ENCODE peak calls at places on chromosomes 2 and 18, in five cellular contexts. One of them, this sample, is unnamed.

GRCh38 chr2:9165625-9166024 is 41.0 kb upstream of the ASAP2 start:
- DNase-seq in thoracic aorta: no peak
- DNase-seq in AG10803: peak; percentile 40
- DNase-seq in IMR-90: peak; percentile 68
- DNase-seq in AG04450: no peak
- DNase-seq in this sample: no peak

GRCh38 chr2:111139637-111140317 is 19.1 kb downstream of the BCL2L11 start:
- DNase-seq in AG04450: no peak
- DNase-seq in thoracic aorta: no peak
- DNase-seq in AG10803: no peak
- DNase-seq in IMR-90: peak; percentile 29
- DNase-seq in this sample: no peak

GRCh38 chr2:235238537-235238936 is 255.3 kb upstream of the AGAP1 start:
- DNase-seq in thoracic aorta: no peak
- DNase-seq in IMR-90: peak; percentile 46
- DNase-seq in AG04450: peak; percentile 55
- DNase-seq in AG10803: peak; percentile 95
- DNase-seq in this sample: no peak

GRCh38 chr2:21715865-21716264 is 592.1 kb downstream of the TDRD15 start:
- DNase-seq in AG10803: no peak
- DNase-seq in IMR-90: no peak
- DNase-seq in AG04450: no peak
- DNase-seq in thoracic aorta: no peak
- DNase-seq in this sample: no peak

GRCh38 chr2:236117861-236118269 is 50.3 kb downstream of the GBX2 start:
- DNase-seq in thoracic aorta: no peak
- DNase-seq in IMR-90: no peak
- DNase-seq in AG04450: no peak
- DNase-seq in AG10803: no peak
- DNase-seq in this sample: no peak

GRCh38 chr2:171505374-171505773 is 16.9 kb upstream of the CYBRD1 start:
- DNase-seq in thoracic aorta: no peak
- DNase-seq in AG04450: no peak
- DNase-seq in IMR-90: peak; percentile 31
- DNase-seq in AG10803: peak; percentile 12
- DNase-seq in this sample: no peak

GRCh38 chr2:113962692-113963480 is 73.0 kb downstream of the ACTR3 start:
- DNase-seq in IMR-90: peak; percentile 87
- DNase-seq in thoracic aorta: no peak
- DNase-seq in AG04450: peak; percentile 37
- DNase-seq in AG10803: peak; percentile 61
- DNase-seq in this sample: no peak

GRCh38 chr2:11420190-11420589 is 45.8 kb downstream of the E2F6 start:
- DNase-seq in thoracic aorta: no peak
- DNase-seq in AG04450: no peak
- DNase-seq in AG10803: no peak
- DNase-seq in IMR-90: no peak
- DNase-seq in this sample: no peak

GRCh38 chr18:47986724-47987455 is 56.4 kb upstream of the SMAD2 start:
- DNase-seq in IMR-90: no peak
- DNase-seq in thoracic aorta: no peak
- DNase-seq in AG04450: no peak
- DNase-seq in AG10803: no peak
- DNase-seq in this sample: no peak

GRCh38 chr2:175203621-175204496 is 22.3 kb upstream of the ATP5MC3 start:
- DNase-seq in AG10803: peak; percentile 40
- DNase-seq in thoracic aorta: no peak
- DNase-seq in AG04450: peak; percentile 24
- DNase-seq in IMR-90: peak; percentile 47
- DNase-seq in this sample: no peak

GRCh38 chr18:11004294-11004693 is 145.1 kb downstream of the PIEZO2 start:
- DNase-seq in AG10803: no peak
- DNase-seq in IMR-90: peak; percentile 72
- DNase-seq in thoracic aorta: no peak
- DNase-seq in AG04450: no peak
- DNase-seq in this sample: no peak

GRCh38 chr2:84441505-84441904 is 17.6 kb downstream of the SUCLG1 start:
- DNase-seq in AG04450: no peak
- DNase-seq in IMR-90: no peak
- DNase-seq in AG10803: no peak
- DNase-seq in thoracic aorta: no peak
- DNase-seq in this sample: no peak

GRCh38 chr2:161159829-161160225 is 401 bp upstream of the TANK start:
- DNase-seq in IMR-90: no peak
- DNase-seq in AG04450: no peak
- DNase-seq in thoracic aorta: no peak
- DNase-seq in AG10803: no peak
- DNase-seq in this sample: no peak

GRCh38 chr18:3924455-3924854 is 474.5 kb downstream of the TGIF1 start:
- DNase-seq in thoracic aorta: no peak
- DNase-seq in IMR-90: no peak
- DNase-seq in AG10803: no peak
- DNase-seq in AG04450: no peak
- DNase-seq in this sample: no peak

GRCh38 chr2:143428700-143429099 is 299.5 kb downstream of the ARHGAP15 start:
- DNase-seq in IMR-90: no peak
- DNase-seq in AG10803: no peak
- DNase-seq in AG04450: no peak
- DNase-seq in thoracic aorta: no peak
- DNase-seq in this sample: no peak

GRCh38 chr2:8132371-8132831 is 549.5 kb upstream of the ID2 start:
- DNase-seq in IMR-90: no peak
- DNase-seq in AG04450: no peak
- DNase-seq in thoracic aorta: no peak
- DNase-seq in AG10803: peak; percentile 68
- DNase-seq in this sample: no peak

GRCh38 chr18:6734746-6735430 is 5.4 kb downstream of the ARHGAP28 start:
- DNase-seq in thoracic aorta: no peak
- DNase-seq in AG10803: no peak
- DNase-seq in AG04450: no peak
- DNase-seq in IMR-90: peak; percentile 47
- DNase-seq in this sample: peak; percentile 57

GRCh38 chr2:223222397-223222796 is 170.4 kb downstream of the KCNE4 start:
- DNase-seq in IMR-90: no peak
- DNase-seq in AG04450: no peak
- DNase-seq in AG10803: no peak
- DNase-seq in thoracic aorta: no peak
- DNase-seq in this sample: no peak

GRCh38 chr2:1841461-1841860 is 97.1 kb upstream of the PXDN start:
- DNase-seq in AG10803: no peak
- DNase-seq in IMR-90: no peak
- DNase-seq in AG04450: no peak
- DNase-seq in thoracic aorta: no peak
- DNase-seq in this sample: no peak

GRCh38 chr2:145108385-145108784 is 588.5 kb upstream of the ZEB2 start:
- DNase-seq in AG04450: no peak
- DNase-seq in AG10803: peak; percentile 31
- DNase-seq in IMR-90: peak; percentile 35
- DNase-seq in thoracic aorta: no peak
- DNase-seq in this sample: no peak

GRCh38 chr2:170505631-170506270 is 209.4 kb upstream of the SP5 start:
- DNase-seq in IMR-90: no peak
- DNase-seq in AG10803: no peak
- DNase-seq in thoracic aorta: no peak
- DNase-seq in AG04450: no peak
- DNase-seq in this sample: no peak

GRCh38 chr18:77057043-77057442 is 75.5 kb downstream of the MBP start:
- DNase-seq in AG10803: peak; percentile 84
- DNase-seq in AG04450: no peak
- DNase-seq in IMR-90: no peak
- DNase-seq in thoracic aorta: no peak
- DNase-seq in this sample: no peak

GRCh38 chr2:169315357-169315756 is 47.0 kb downstream of the LRP2 start:
- DNase-seq in thoracic aorta: no peak
- DNase-seq in AG04450: no peak
- DNase-seq in AG10803: no peak
- DNase-seq in IMR-90: no peak
- DNase-seq in this sample: no peak

GRCh38 chr2:32068-32467 is 14.2 kb downstream of the FAM110C start:
- DNase-seq in IMR-90: no peak
- DNase-seq in AG04450: no peak
- DNase-seq in thoracic aorta: no peak
- DNase-seq in AG10803: no peak
- DNase-seq in this sample: no peak

GRCh38 chr2:127872354-127872753 is 13.4 kb downstream of the AMMECR1L start:
- DNase-seq in IMR-90: no peak
- DNase-seq in AG04450: no peak
- DNase-seq in AG10803: no peak
- DNase-seq in thoracic aorta: no peak
- DNase-seq in this sample: no peak
- H3K4me3 ChIP-seq in IMR-90: no peak overlapping the region
- H3K4me3 ChIP-seq in AG04450: no peak overlapping the region
- H3K4me3 ChIP-seq in AG10803: no peak overlapping the region
- H3K4me3 ChIP-seq in thoracic aorta: no peak overlapping the region
- H3K4me3 ChIP-seq in this sample: no peak overlapping the region

DNA sequence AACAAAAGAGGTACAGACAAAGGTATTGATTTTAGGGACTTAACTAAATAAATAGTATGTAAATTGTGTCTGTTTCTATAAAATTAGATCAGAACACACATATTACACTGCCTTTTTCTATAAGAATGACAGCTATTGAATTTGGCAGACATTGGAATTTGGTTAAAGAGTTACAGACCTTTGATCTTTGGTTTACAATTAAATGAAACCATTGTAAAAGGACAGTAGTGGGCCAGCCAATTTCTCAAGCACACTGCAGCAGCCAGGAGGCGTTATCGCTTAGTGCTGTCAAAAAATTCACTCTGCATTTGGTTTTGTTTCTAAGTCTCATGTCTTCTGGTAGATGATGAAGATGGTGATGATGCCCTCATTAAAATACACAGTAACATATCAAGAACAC is 175.9 kb downstream of the NR4A2 start:
- DNase-seq in AG04450: no peak
- DNase-seq in IMR-90: no peak
- DNase-seq in AG10803: no peak
- DNase-seq in thoracic aorta: no peak
- DNase-seq in this sample: no peak
- TF ChIP-seq CTCF in AG04450: no peak
- TF ChIP-seq CTCF in IMR-90: no peak
- TF ChIP-seq CTCF in AG10803: peak; percentile 24
- TF ChIP-seq CTCF in thoracic aorta: no peak
- TF ChIP-seq CTCF in this sample: no peak

GRCh38 chr2:183227191-183227590 is 102.9 kb downstream of the NUP35 start:
- DNase-seq in AG10803: no peak
- DNase-seq in IMR-90: no peak
- DNase-seq in AG04450: no peak
- DNase-seq in thoracic aorta: no peak
- DNase-seq in this sample: no peak

GRCh38 chr2:183229386-183229785 is 105.1 kb downstream of the NUP35 start:
- DNase-seq in IMR-90: peak; percentile 63
- DNase-seq in AG04450: no peak
- DNase-seq in AG10803: peak; percentile 10
- DNase-seq in thoracic aorta: no peak
- DNase-seq in this sample: no peak

GRCh38 chr2:183232161-183232865 is 108.1 kb downstream of the NUP35 start:
- DNase-seq in AG10803: peak; percentile 23
- DNase-seq in IMR-90: peak; percentile 11
- DNase-seq in AG04450: no peak
- DNase-seq in thoracic aorta: no peak
- DNase-seq in this sample: no peak
- H3K4me3 ChIP-seq in AG10803: no peak overlapping the region
- H3K4me3 ChIP-seq in IMR-90: no peak overlapping the region
- H3K4me3 ChIP-seq in AG04450: no peak overlapping the region
- H3K4me3 ChIP-seq in thoracic aorta: no peak overlapping the region
- H3K4me3 ChIP-seq in this sample: no peak overlapping the region

DNA sequence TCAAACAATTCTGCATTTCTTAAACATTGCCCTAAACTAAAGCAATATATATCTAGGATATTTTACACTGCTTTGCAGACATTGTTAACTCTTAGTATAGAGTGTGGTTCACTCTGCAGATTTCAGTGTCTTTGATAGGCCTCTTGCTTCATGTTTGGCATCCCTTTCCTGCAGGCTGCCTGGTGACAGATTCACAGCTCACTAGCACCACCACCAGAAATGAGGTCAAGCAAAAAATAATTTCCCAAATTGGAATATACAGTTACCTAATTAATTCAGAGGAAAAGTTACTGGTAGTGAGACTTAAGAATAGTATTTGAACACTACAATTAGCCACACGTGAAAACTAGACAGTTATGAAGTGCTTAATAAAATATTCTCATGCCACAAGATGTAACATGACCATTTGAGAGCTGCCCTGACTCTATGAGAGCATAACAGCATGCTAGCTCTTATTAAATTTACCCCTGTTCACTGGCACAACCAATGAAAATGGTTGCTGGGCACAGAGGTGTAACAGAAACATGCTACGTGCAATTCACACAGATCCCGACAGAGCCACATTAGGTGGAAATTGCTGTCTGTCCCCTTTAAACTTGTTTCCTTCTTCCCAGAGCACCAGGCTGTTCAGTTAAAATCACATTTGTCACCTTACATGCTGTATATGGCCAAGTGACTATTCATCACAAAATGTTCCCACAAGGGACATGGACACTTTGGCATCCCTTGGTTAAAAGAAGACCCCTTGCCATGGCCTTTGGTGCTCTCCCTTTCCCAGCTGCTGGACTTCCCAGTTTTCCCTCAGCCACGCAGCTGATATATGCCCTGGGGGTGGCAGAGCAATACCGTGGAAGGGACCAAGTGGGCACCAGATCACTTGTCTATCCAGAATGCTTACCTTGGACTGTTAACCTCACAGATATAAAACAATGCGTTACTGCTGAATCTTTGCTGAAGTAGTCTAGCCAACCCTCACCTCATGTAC is 35.7 kb downstream of the PAIP2B start:
- DNase-seq in AG10803: peak; percentile 40
- DNase-seq in thoracic aorta: no peak
- DNase-seq in IMR-90: peak; percentile 9
- DNase-seq in AG04450: no peak
- DNase-seq in this sample: no peak
- TF ChIP-seq CTCF in AG10803: peak; percentile 48
- TF ChIP-seq CTCF in thoracic aorta: no peak
- TF ChIP-seq CTCF in IMR-90: peak; percentile 25
- TF ChIP-seq CTCF in AG04450: peak; percentile 37
- TF ChIP-seq CTCF in this sample: peak; percentile 16

DNA sequence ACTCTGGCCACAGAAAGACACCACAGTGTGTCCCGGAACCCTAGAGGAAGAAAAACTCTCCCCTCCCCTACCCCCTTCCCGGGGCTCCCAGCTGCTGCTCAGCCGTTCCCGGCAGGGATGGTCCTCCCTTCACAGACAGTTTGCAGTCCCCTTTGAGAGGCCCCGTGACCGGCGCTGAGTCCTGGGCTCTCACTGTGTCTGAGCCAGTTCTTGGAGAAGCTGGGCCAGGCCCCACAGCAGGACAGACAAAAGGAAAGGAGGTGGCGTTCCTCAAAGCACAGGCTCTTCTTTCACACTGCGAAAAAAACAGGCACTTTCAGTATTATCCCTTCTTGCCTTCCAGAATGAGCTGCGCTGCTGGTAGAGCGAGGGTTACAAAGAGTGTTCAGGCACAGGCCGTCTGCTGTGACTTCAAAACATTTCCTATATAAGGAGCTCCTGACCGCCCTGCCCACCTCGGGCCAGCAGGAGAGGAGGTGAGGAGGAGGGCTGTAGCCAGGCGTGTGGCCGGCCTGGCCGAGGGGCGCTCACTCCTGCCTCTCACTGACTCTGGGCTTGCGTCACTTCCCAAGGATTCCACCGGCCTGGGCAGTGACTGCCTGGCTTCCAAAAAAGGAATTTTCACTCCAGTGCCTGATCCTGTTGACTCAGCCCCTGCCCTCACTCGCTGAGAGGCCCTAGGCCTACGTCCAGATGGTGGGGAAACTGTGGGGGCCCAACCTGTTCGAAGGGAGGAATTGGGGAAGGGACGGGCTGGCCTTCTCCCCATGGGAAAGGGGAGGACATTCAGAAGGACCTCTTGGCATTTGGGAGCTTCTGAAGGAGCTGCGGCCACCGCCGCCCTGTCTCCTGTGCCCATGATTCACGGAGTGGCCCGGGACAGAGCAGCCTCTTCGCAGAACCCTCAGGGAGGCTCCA is 24.9 kb downstream of the CIDEA start:
- DNase-seq in AG10803: peak; percentile 95
- DNase-seq in IMR-90: peak; percentile 98
- DNase-seq in AG04450: peak; percentile 97
- DNase-seq in thoracic aorta: peak; percentile 74
- DNase-seq in this sample: peak; percentile 91
- H3K4me3 ChIP-seq in AG10803: peak overlapping the region; percentile 68
- H3K4me3 ChIP-seq in IMR-90: peak overlapping the region; percentile 45
- H3K4me3 ChIP-seq in AG04450: peak overlapping the region; percentile 66
- H3K4me3 ChIP-seq in thoracic aorta: peak overlapping the region; percentile 72
- H3K4me3 ChIP-seq in this sample: peak overlapping the region; percentile 45